ENCODE peak calls at places on chromosomes 5 and 9, in six cellular contexts. M, R, P, H, X and F are unnamed samples.

GRCh38 chr5:154446183-154447073 is 631 bp downstream of the SAP30L start:
- DNase-seq in M (peak; percentile 46), R (peak; percentile 78), P (peak; percentile 53), H (peak; percentile 36), X (peak; percentile 62), F (no peak)

GRCh38 chr5:157342822-157343402 is 77.0 kb downstream of the CYFIP2 start:
- DNase-seq in M (peak; percentile 71), R (peak; percentile 28), P (peak; percentile 32), H (peak; percentile 22), X (peak; percentile 61), F (no peak)

GRCh38 chr9:134830126-134830525 is 50.5 kb upstream of the FCN2 start:
- DNase-seq in M (no peak), R (no peak), P (no peak), H (no peak), X (no peak), F (no peak)

GRCh38 chr9:75950983-75951382 is 60.5 kb downstream of the PCSK5 start:
- DNase-seq in M (peak; percentile 5), R (peak; percentile 11), P (no peak), H (peak; percentile 46), X (no peak), F (no peak)

GRCh38 chr5:61409568-61409967 is 77.5 kb downstream of the ZSWIM6 start:
- DNase-seq in M (peak; percentile 77), R (peak; percentile 82), P (no peak), H (peak; percentile 50), X (no peak), F (no peak)

GRCh38 chr9:18330736-18331335 is 143.1 kb upstream of the ADAMTSL1 start:
- DNase-seq in M (no peak), R (peak; percentile 70), P (no peak), H (no peak), X (no peak), F (no peak)

GRCh38 chr9:133948571-133949485 is 43.3 kb downstream of the VAV2 start:
- DNase-seq in M (no peak), R (no peak), P (no peak), H (no peak), X (no peak), F (no peak)

GRCh38 chr5:66198837-66199236 is 54.7 kb downstream of the SREK1 start:
- DNase-seq in M (no peak), R (no peak), P (no peak), H (no peak), X (no peak), F (no peak)

GRCh38 chr5:31516802-31517201 is 15.1 kb downstream of the DROSHA start:
- DNase-seq in M (no peak), R (no peak), P (peak; percentile 34), H (no peak), X (no peak), F (no peak)

GRCh38 chr5:142869883-142870282 is 99.7 kb downstream of the ARHGAP26 start:
- DNase-seq in M (no peak), R (peak; percentile 55), P (no peak), H (no peak), X (no peak), F (no peak)

GRCh38 chr5:95846554-95847260 is 24.2 kb upstream of the GLRX start:
- DNase-seq in M (peak; percentile 89), R (peak; percentile 79), P (peak; percentile 77), H (peak; percentile 63), X (peak; percentile 76), F (no peak)

GRCh38 chr5:95842955-95843544 is 20.5 kb upstream of the GLRX start:
- DNase-seq in M (no peak), R (peak; percentile 69), P (peak; percentile 94), H (peak; percentile 88), X (peak; percentile 82), F (no peak)

GRCh38 chr5:95843733-95844223 is 21.3 kb upstream of the GLRX start:
- DNase-seq in M (no peak), R (no peak), P (no peak), H (no peak), X (no peak), F (no peak)

GRCh38 chr5:95847261-95847592 is 24.7 kb upstream of the GLRX start:
- DNase-seq in M (no peak), R (no peak), P (no peak), H (no peak), X (no peak), F (no peak)

GRCh38 chr5:95845401-95845800 is 22.9 kb upstream of the GLRX start:
- DNase-seq in M (no peak), R (no peak), P (no peak), H (no peak), X (no peak), F (no peak)
- TF ChIP-seq MYC in M (no peak), R (no peak), P (no peak), H (no peak), X (no peak), F (no peak)

GRCh38 chr5:135050244-135050767 is 16.3 kb upstream of the PITX1 start:
- DNase-seq in M (no peak), R (no peak), P (no peak), H (no peak), X (no peak), F (no peak)

GRCh38 chr5:135046661-135047346 is 12.8 kb upstream of the PITX1 start:
- DNase-seq in M (no peak), R (no peak), P (no peak), H (no peak), X (no peak), F (no peak)

GRCh38 chr5:135047347-135047695 is 13.3 kb upstream of the PITX1 start:
- DNase-seq in M (no peak), R (no peak), P (no peak), H (no peak), X (no peak), F (no peak)

GRCh38 chr5:135048286-135048685 is 14.3 kb upstream of the PITX1 start:
- DNase-seq in M (no peak), R (no peak), P (no peak), H (no peak), X (no peak), F (no peak)

GRCh38 chr5:135048930-135049329 is 14.9 kb upstream of the PITX1 start:
- DNase-seq in M (no peak), R (no peak), P (no peak), H (no peak), X (no peak), F (no peak)
- TF ChIP-seq MYC in M (no peak), R (no peak), P (no peak), H (no peak), X (no peak), F (no peak)

DNA sequence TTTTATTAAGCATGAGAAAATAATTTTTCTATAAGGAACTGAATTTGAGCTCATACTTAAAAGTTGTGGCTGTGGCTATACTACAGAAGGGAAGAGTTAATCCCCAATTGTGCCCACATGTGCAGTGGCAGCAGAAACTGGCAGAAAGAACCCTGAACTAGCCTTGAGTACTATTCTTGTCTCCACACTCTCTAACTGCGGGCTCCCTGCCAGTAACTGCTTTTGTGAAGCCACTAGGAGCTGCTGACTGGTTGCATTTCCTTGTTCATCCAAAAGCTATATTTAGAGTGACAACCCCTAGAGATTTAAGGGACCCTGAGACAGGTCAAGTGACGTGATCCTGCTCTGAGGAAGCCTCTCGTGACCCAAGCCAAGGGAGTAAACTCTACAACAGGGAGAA is 238.6 kb downstream of the ELAVL2 start:
- DNase-seq in M (no peak), R (no peak), P (no peak), H (no peak), X (no peak), F (no peak)
- TF ChIP-seq MYC in M (no peak), R (no peak), P (no peak), H (no peak), X (no peak), F (no peak)

DNA sequence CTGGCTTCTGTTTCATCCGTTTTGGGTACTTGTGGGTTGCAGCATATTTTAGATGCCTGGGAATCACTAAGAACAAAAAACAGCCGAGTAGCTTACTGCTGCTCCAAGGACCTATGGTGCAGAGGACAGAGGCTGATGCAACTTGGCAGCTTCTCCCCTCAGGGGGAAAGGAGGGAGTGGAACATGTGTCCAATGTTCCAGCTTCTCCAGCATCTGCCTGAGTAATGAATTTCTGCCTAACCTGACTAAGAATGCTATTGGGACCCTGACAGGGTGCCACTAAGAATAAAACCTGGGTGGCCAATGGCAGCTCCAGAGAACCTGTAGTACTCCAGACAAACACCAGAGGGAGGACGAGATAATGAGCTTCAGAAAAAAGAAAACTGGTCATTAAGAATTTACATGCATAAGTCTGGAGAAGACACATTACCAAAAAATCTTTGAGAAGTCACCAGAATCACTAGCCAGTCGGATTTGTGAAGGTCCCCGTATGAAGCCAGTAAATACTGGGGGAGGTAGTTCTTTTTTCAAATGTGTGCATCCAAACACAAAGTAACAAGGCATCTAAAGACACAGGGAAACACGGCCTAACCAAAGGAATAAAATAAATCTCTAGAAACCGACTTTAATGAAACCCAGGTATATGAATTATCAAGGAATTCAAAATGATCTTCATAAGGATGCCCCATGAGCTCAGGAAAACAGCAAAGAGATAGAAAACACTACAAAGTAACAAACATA is 293.5 kb downstream of the HINT1 start:
- DNase-seq in M (peak; percentile 11), R (peak; percentile 36), P (peak; percentile 35), H (peak; percentile 20), X (peak; percentile 46), F (no peak)
- TF ChIP-seq MYC in M (no peak), R (no peak), P (no peak), H (no peak), X (no peak), F (no peak)

DNA sequence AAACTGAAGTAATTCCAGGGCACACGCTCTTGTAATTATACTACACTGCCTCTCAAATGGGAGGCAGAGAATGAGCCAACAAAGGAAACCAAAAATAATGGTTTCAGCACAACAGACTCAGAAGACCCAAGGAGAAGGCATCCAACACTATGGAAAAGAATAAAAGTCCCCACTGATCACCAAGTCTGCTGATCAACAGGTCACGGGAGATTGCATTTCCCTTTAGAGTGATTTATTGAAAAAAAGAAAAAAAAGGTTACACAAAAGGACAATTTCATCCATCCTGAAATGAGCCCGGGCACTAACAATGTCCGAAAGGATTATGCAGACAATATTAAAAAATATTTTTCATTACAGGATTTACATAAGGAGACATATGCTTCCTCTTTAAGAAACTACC is 28.8 kb downstream of the MYO10 start:
- DNase-seq in M (no peak), R (no peak), P (no peak), H (no peak), X (no peak), F (no peak)
- TF ChIP-seq MYC in M (no peak), R (no peak), P (no peak), H (no peak), X (no peak), F (no peak)

DNA sequence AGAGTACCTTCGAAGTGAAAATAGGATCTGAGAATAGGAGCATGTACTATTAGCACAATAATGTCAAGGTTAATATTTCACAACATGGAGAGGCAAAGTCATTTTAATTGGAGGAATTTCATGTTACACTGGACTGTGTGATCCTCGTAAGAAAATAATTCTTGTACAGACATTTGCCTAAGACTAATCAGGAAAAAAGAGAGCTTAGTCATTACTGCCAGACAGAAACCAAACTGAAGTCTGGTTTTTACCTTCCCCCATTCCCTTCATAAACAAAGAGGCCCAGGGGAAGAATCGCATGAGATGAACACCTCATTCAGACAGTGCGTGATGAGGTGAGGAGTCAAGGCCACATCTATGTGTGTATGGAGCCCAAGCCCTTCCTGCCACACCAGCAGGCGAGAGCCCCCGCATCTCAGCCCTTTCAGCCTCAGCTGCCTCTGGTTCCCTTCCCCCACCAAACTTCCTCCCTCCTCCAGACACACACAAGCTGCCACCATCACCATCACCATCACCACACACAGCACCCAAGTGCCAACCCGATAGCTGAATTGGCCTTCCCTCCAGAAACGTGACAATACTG is 135.8 kb upstream of the ABCA1 start:
- DNase-seq in M (no peak), R (no peak), P (peak; percentile 40), H (peak; percentile 75), X (no peak), F (no peak)
- TF ChIP-seq MYC in M (no peak), R (no peak), P (no peak), H (no peak), X (no peak), F (no peak)

GRCh38 chr5:147558131-147558730 is 48.4 kb upstream of the DPYSL3 start:
- DNase-seq in M (no peak), R (no peak), P (no peak), H (no peak), X (no peak), F (no peak)
- TF ChIP-seq MYC in M (no peak), R (no peak), P (no peak), H (no peak), X (no peak), F (no peak)